ENCODE peak calls at places on chromosomes 5 and 9, in seven cellular contexts. One of them, this sample, is unnamed.

GRCh38 chr9:135761845-135762168 is 59.8 kb downstream of the KCNT1 start:
- DNase-seq in DMS79: no peak
- DNase-seq in Daoy: no peak
- DNase-seq in cerebellum: no peak
- DNase-seq in stimulated activated CD4-positive, alpha-beta T cell treated with anti-CD3 and anti-CD28 coated beads, Interleukin-4, amount 100 ng/mL, for 1 hour: no peak
- DNase-seq in fibroblast of the aortic adventitia: no peak
- DNase-seq in RWPE1: no peak
- DNase-seq in this sample: no peak

GRCh38 chr9:36503172-36504153 is 69.2 kb upstream of the MELK start:
- DNase-seq in DMS79: no peak
- DNase-seq in Daoy: no peak
- DNase-seq in cerebellum: no peak
- DNase-seq in stimulated activated CD4-positive, alpha-beta T cell treated with anti-CD3 and anti-CD28 coated beads, Interleukin-4, amount 100 ng/mL, for 1 hour: no peak
- DNase-seq in fibroblast of the aortic adventitia: no peak
- DNase-seq in RWPE1: no peak
- DNase-seq in this sample: no peak

GRCh38 chr9:4689687-4690104 is 10.3 kb downstream of the CDC37L1 start:
- DNase-seq in DMS79: no peak
- DNase-seq in Daoy: no peak
- DNase-seq in cerebellum: no peak
- DNase-seq in stimulated activated CD4-positive, alpha-beta T cell treated with anti-CD3 and anti-CD28 coated beads, Interleukin-4, amount 100 ng/mL, for 1 hour: peak
- DNase-seq in fibroblast of the aortic adventitia: peak
- DNase-seq in RWPE1: no peak
- DNase-seq in this sample: no peak

GRCh38 chr5:36573441-36573840 is 33.0 kb upstream of the SLC1A3 start:
- DNase-seq in DMS79: no peak
- DNase-seq in Daoy: peak
- DNase-seq in cerebellum: no peak
- DNase-seq in stimulated activated CD4-positive, alpha-beta T cell treated with anti-CD3 and anti-CD28 coated beads, Interleukin-4, amount 100 ng/mL, for 1 hour: no peak
- DNase-seq in fibroblast of the aortic adventitia: peak
- DNase-seq in RWPE1: peak
- DNase-seq in this sample: no peak

GRCh38 chr9:5453673-5454072 is 3.3 kb downstream of the CD274 start:
- DNase-seq in DMS79: no peak
- DNase-seq in Daoy: peak
- DNase-seq in cerebellum: peak
- DNase-seq in stimulated activated CD4-positive, alpha-beta T cell treated with anti-CD3 and anti-CD28 coated beads, Interleukin-4, amount 100 ng/mL, for 1 hour: no peak
- DNase-seq in fibroblast of the aortic adventitia: no peak
- DNase-seq in RWPE1: no peak
- DNase-seq in this sample: no peak

GRCh38 chr5:5788793-5789192 is 366.3 kb downstream of the ICE1 start:
- DNase-seq in DMS79: no peak
- DNase-seq in Daoy: no peak
- DNase-seq in cerebellum: no peak
- DNase-seq in stimulated activated CD4-positive, alpha-beta T cell treated with anti-CD3 and anti-CD28 coated beads, Interleukin-4, amount 100 ng/mL, for 1 hour: no peak
- DNase-seq in fibroblast of the aortic adventitia: no peak
- DNase-seq in RWPE1: no peak
- DNase-seq in this sample: no peak

GRCh38 chr9:19358691-19359090 is 21.3 kb downstream of the RPS6 start:
- DNase-seq in DMS79: no peak
- DNase-seq in Daoy: no peak
- DNase-seq in cerebellum: no peak
- DNase-seq in stimulated activated CD4-positive, alpha-beta T cell treated with anti-CD3 and anti-CD28 coated beads, Interleukin-4, amount 100 ng/mL, for 1 hour: no peak
- DNase-seq in fibroblast of the aortic adventitia: no peak
- DNase-seq in RWPE1: no peak
- DNase-seq in this sample: no peak

GRCh38 chr9:20808002-20808401 is 123.9 kb downstream of the FOCAD start:
- DNase-seq in DMS79: no peak
- DNase-seq in Daoy: no peak
- DNase-seq in cerebellum: no peak
- DNase-seq in stimulated activated CD4-positive, alpha-beta T cell treated with anti-CD3 and anti-CD28 coated beads, Interleukin-4, amount 100 ng/mL, for 1 hour: no peak
- DNase-seq in fibroblast of the aortic adventitia: no peak
- DNase-seq in RWPE1: no peak
- DNase-seq in this sample: no peak

GRCh38 chr5:156534906-156535305 is 207.9 kb downstream of the SGCD start:
- DNase-seq in DMS79: no peak
- DNase-seq in Daoy: no peak
- DNase-seq in cerebellum: no peak
- DNase-seq in stimulated activated CD4-positive, alpha-beta T cell treated with anti-CD3 and anti-CD28 coated beads, Interleukin-4, amount 100 ng/mL, for 1 hour: no peak
- DNase-seq in fibroblast of the aortic adventitia: peak
- DNase-seq in RWPE1: no peak
- DNase-seq in this sample: no peak

GRCh38 chr5:81184749-81185110 is 48.4 kb upstream of the CKMT2 start:
- DNase-seq in DMS79: no peak
- DNase-seq in Daoy: no peak
- DNase-seq in cerebellum: no peak
- DNase-seq in stimulated activated CD4-positive, alpha-beta T cell treated with anti-CD3 and anti-CD28 coated beads, Interleukin-4, amount 100 ng/mL, for 1 hour: no peak
- DNase-seq in fibroblast of the aortic adventitia: no peak
- DNase-seq in RWPE1: no peak
- DNase-seq in this sample: no peak

GRCh38 chr5:2895196-2895595 is 143.7 kb upstream of the IRX2 start:
- DNase-seq in DMS79: no peak
- DNase-seq in Daoy: no peak
- DNase-seq in cerebellum: no peak
- DNase-seq in stimulated activated CD4-positive, alpha-beta T cell treated with anti-CD3 and anti-CD28 coated beads, Interleukin-4, amount 100 ng/mL, for 1 hour: no peak
- DNase-seq in fibroblast of the aortic adventitia: no peak
- DNase-seq in RWPE1: no peak
- DNase-seq in this sample: no peak

GRCh38 chr9:34372598-34373011 is 4.1 kb downstream of the MYORG start:
- DNase-seq in DMS79: no peak
- DNase-seq in Daoy: no peak
- DNase-seq in cerebellum: no peak
- DNase-seq in stimulated activated CD4-positive, alpha-beta T cell treated with anti-CD3 and anti-CD28 coated beads, Interleukin-4, amount 100 ng/mL, for 1 hour: no peak
- DNase-seq in fibroblast of the aortic adventitia: no peak
- DNase-seq in RWPE1: no peak
- DNase-seq in this sample: no peak

GRCh38 chr5:52985306-52985705 is 3.8 kb upstream of the ITGA2 start:
- DNase-seq in DMS79: no peak
- DNase-seq in Daoy: no peak
- DNase-seq in cerebellum: no peak
- DNase-seq in stimulated activated CD4-positive, alpha-beta T cell treated with anti-CD3 and anti-CD28 coated beads, Interleukin-4, amount 100 ng/mL, for 1 hour: no peak
- DNase-seq in fibroblast of the aortic adventitia: no peak
- DNase-seq in RWPE1: peak
- DNase-seq in this sample: no peak

GRCh38 chr5:91584352-91584751 is 201.2 kb upstream of the ARRDC3 start:
- DNase-seq in DMS79: no peak
- DNase-seq in Daoy: no peak
- DNase-seq in cerebellum: no peak
- DNase-seq in stimulated activated CD4-positive, alpha-beta T cell treated with anti-CD3 and anti-CD28 coated beads, Interleukin-4, amount 100 ng/mL, for 1 hour: no peak
- DNase-seq in fibroblast of the aortic adventitia: no peak
- DNase-seq in RWPE1: no peak
- DNase-seq in this sample: no peak

GRCh38 chr9:121271368-121272351 is 3.7 kb downstream of the GSN start:
- DNase-seq in DMS79: no peak
- DNase-seq in Daoy: peak
- DNase-seq in cerebellum: no peak
- DNase-seq in stimulated activated CD4-positive, alpha-beta T cell treated with anti-CD3 and anti-CD28 coated beads, Interleukin-4, amount 100 ng/mL, for 1 hour: no peak
- DNase-seq in fibroblast of the aortic adventitia: peak
- DNase-seq in RWPE1: no peak
- DNase-seq in this sample: no peak

GRCh38 chr9:7342229-7342628 is 457.3 kb downstream of the DMAC1 start:
- DNase-seq in DMS79: no peak
- DNase-seq in Daoy: no peak
- DNase-seq in cerebellum: no peak
- DNase-seq in stimulated activated CD4-positive, alpha-beta T cell treated with anti-CD3 and anti-CD28 coated beads, Interleukin-4, amount 100 ng/mL, for 1 hour: no peak
- DNase-seq in fibroblast of the aortic adventitia: no peak
- DNase-seq in RWPE1: no peak
- DNase-seq in this sample: no peak

GRCh38 chr5:55416306-55416705 is 108.5 kb downstream of the MTREX start:
- DNase-seq in DMS79: no peak
- DNase-seq in Daoy: no peak
- DNase-seq in cerebellum: no peak
- DNase-seq in stimulated activated CD4-positive, alpha-beta T cell treated with anti-CD3 and anti-CD28 coated beads, Interleukin-4, amount 100 ng/mL, for 1 hour: no peak
- DNase-seq in fibroblast of the aortic adventitia: no peak
- DNase-seq in RWPE1: no peak
- DNase-seq in this sample: no peak

GRCh38 chr5:160064979-160065619 is 54.2 kb downstream of the PWWP2A start:
- DNase-seq in DMS79: no peak
- DNase-seq in Daoy: no peak
- DNase-seq in cerebellum: no peak
- DNase-seq in stimulated activated CD4-positive, alpha-beta T cell treated with anti-CD3 and anti-CD28 coated beads, Interleukin-4, amount 100 ng/mL, for 1 hour: no peak
- DNase-seq in fibroblast of the aortic adventitia: no peak
- DNase-seq in RWPE1: peak
- DNase-seq in this sample: no peak

GRCh38 chr5:43432486-43433365 is 20.5 kb upstream of the CCL28 start:
- DNase-seq in DMS79: no peak
- DNase-seq in Daoy: peak
- DNase-seq in cerebellum: peak
- DNase-seq in stimulated activated CD4-positive, alpha-beta T cell treated with anti-CD3 and anti-CD28 coated beads, Interleukin-4, amount 100 ng/mL, for 1 hour: no peak
- DNase-seq in fibroblast of the aortic adventitia: peak
- DNase-seq in RWPE1: peak
- DNase-seq in this sample: no peak

GRCh38 chr9:132824151-132824550 is 53.9 kb downstream of the AK8 start:
- DNase-seq in DMS79: no peak
- DNase-seq in Daoy: no peak
- DNase-seq in cerebellum: no peak
- DNase-seq in stimulated activated CD4-positive, alpha-beta T cell treated with anti-CD3 and anti-CD28 coated beads, Interleukin-4, amount 100 ng/mL, for 1 hour: no peak
- DNase-seq in fibroblast of the aortic adventitia: no peak
- DNase-seq in RWPE1: no peak
- DNase-seq in this sample: no peak

GRCh38 chr5:30690931-30691330 is 502.6 kb upstream of the CDH6 start:
- DNase-seq in DMS79: no peak
- DNase-seq in Daoy: no peak
- DNase-seq in cerebellum: no peak
- DNase-seq in stimulated activated CD4-positive, alpha-beta T cell treated with anti-CD3 and anti-CD28 coated beads, Interleukin-4, amount 100 ng/mL, for 1 hour: no peak
- DNase-seq in fibroblast of the aortic adventitia: no peak
- DNase-seq in RWPE1: no peak
- DNase-seq in this sample: no peak

GRCh38 chr5:75922480-75922879 is 160.7 kb upstream of the SV2C start:
- DNase-seq in DMS79: no peak
- DNase-seq in Daoy: no peak
- DNase-seq in cerebellum: no peak
- DNase-seq in stimulated activated CD4-positive, alpha-beta T cell treated with anti-CD3 and anti-CD28 coated beads, Interleukin-4, amount 100 ng/mL, for 1 hour: no peak
- DNase-seq in fibroblast of the aortic adventitia: no peak
- DNase-seq in RWPE1: no peak
- DNase-seq in this sample: no peak

GRCh38 chr9:74304598-74304997 is 192.5 kb upstream of the RORB start:
- DNase-seq in DMS79: no peak
- DNase-seq in Daoy: no peak
- DNase-seq in cerebellum: no peak
- DNase-seq in stimulated activated CD4-positive, alpha-beta T cell treated with anti-CD3 and anti-CD28 coated beads, Interleukin-4, amount 100 ng/mL, for 1 hour: no peak
- DNase-seq in fibroblast of the aortic adventitia: no peak
- DNase-seq in RWPE1: no peak
- DNase-seq in this sample: no peak

GRCh38 chr5:121430538-121430937 is 421.1 kb upstream of the FTMT start:
- DNase-seq in DMS79: no peak
- DNase-seq in Daoy: peak
- DNase-seq in cerebellum: no peak
- DNase-seq in stimulated activated CD4-positive, alpha-beta T cell treated with anti-CD3 and anti-CD28 coated beads, Interleukin-4, amount 100 ng/mL, for 1 hour: no peak
- DNase-seq in fibroblast of the aortic adventitia: no peak
- DNase-seq in RWPE1: no peak
- DNase-seq in this sample: no peak

GRCh38 chr5:158174918-158175663 is 316.1 kb upstream of the CLINT1 start:
- DNase-seq in DMS79: peak
- DNase-seq in Daoy: peak
- DNase-seq in cerebellum: peak
- DNase-seq in stimulated activated CD4-positive, alpha-beta T cell treated with anti-CD3 and anti-CD28 coated beads, Interleukin-4, amount 100 ng/mL, for 1 hour: peak
- DNase-seq in fibroblast of the aortic adventitia: peak
- DNase-seq in RWPE1: peak
- DNase-seq in this sample: peak

GRCh38 chr5:91145233-91145620 is 237.9 kb downstream of the ARRDC3 start:
- DNase-seq in DMS79: no peak
- DNase-seq in Daoy: no peak
- DNase-seq in cerebellum: no peak
- DNase-seq in stimulated activated CD4-positive, alpha-beta T cell treated with anti-CD3 and anti-CD28 coated beads, Interleukin-4, amount 100 ng/mL, for 1 hour: no peak
- DNase-seq in fibroblast of the aortic adventitia: peak
- DNase-seq in RWPE1: no peak
- DNase-seq in this sample: no peak

GRCh38 chr9:116365056-116365471 is 211.5 kb downstream of the PAPPA start:
- DNase-seq in DMS79: no peak
- DNase-seq in Daoy: peak
- DNase-seq in cerebellum: no peak
- DNase-seq in stimulated activated CD4-positive, alpha-beta T cell treated with anti-CD3 and anti-CD28 coated beads, Interleukin-4, amount 100 ng/mL, for 1 hour: no peak
- DNase-seq in fibroblast of the aortic adventitia: peak
- DNase-seq in RWPE1: peak
- DNase-seq in this sample: no peak

GRCh38 chr5:41371741-41372140 is 138.7 kb downstream of the PLCXD3 start:
- DNase-seq in DMS79: no peak
- DNase-seq in Daoy: no peak
- DNase-seq in cerebellum: no peak
- DNase-seq in stimulated activated CD4-positive, alpha-beta T cell treated with anti-CD3 and anti-CD28 coated beads, Interleukin-4, amount 100 ng/mL, for 1 hour: no peak
- DNase-seq in fibroblast of the aortic adventitia: peak
- DNase-seq in RWPE1: peak
- DNase-seq in this sample: no peak